ENCODE peak calls at places on chromosome 7, in eight cellular contexts. J is HS-27A; B is SW 1271; Y is activated T-helper 1 cell treated with anti-CD3 and anti-CD28 coated beads, Interleukin-12 subunit alpha, Interleukin-12 subunit beta, Interleukin-2, Interleukin-4 antibody, amounts not matched to agents 30 ng/mL and 10 ng/mL and 1 ng/mL, durations not matched to agents 14 hours and 24 hours and 36 hours; W is stimulated activated CD4-positive, alpha-beta T cell treated with anti-CD3 and anti-CD28 coated beads, Interleukin-1b, Interleukin-23, amount 100 ng/mL, for 24 hours; R is esophagus squamous epithelium; M is T follicular helper cell; L is iris pigment epithelial cell. O is an unnamed sample.
A peak's percentile ranks its signal among the peaks of the same experiment; 100 is the strongest.

GRCh38 chr7:95867309-95867708 is 95.0 kb downstream of the DYNC1I1 start:
- DNase-seq in L (no peak), W (no peak), M (no peak), R (no peak), J (no peak), Y (no peak), B (no peak), O (peak; percentile 56)

GRCh38 chr7:78260826-78261225 is 462.3 kb downstream of the PHTF2 start:
- DNase-seq in W (no peak), B (no peak), Y (no peak), M (no peak), J (no peak), L (no peak), R (no peak), O (no peak)

GRCh38 chr7:105003275-105003674 is 10.7 kb upstream of the KMT2E start:
- DNase-seq in J (no peak), Y (no peak), L (peak; percentile 83), W (no peak), R (no peak), B (no peak), M (no peak), O (no peak)

GRCh38 chr7:31373337-31374289 is 33.1 kb upstream of the NEUROD6 start:
- DNase-seq in R (no peak), Y (no peak), W (no peak), M (no peak), L (peak; percentile 16), J (no peak), B (peak; percentile 5), O (peak; percentile 92)

GRCh38 chr7:17661982-17662585 is 278.2 kb downstream of the SNX13 start:
- DNase-seq in J (no peak), M (no peak), B (no peak), Y (no peak), L (peak; percentile 40), W (no peak), R (no peak), O (peak; percentile 90)

GRCh38 chr7:136386876-136387275 is 409.7 kb upstream of the MTPN start:
- DNase-seq in M (no peak), B (no peak), J (no peak), W (no peak), L (no peak), Y (no peak), R (no peak), O (no peak)

GRCh38 chr7:1249731-1250130 is 17.1 kb downstream of the UNCX start:
- DNase-seq in L (no peak), W (no peak), Y (no peak), M (no peak), J (no peak), R (no peak), B (no peak), O (no peak)

GRCh38 chr7:41955475-41956243 is 252.8 kb upstream of the INHBA start:
- DNase-seq in B (no peak), L (peak; percentile 99), M (no peak), W (no peak), J (peak; percentile 64), Y (no peak), R (peak; percentile 36), O (peak; percentile 98)

GRCh38 chr7:139341776-139342244 is 673 bp downstream of the FMC1 start:
- DNase-seq in J (no peak), Y (no peak), L (no peak), B (no peak), M (no peak), R (no peak), W (no peak), O (no peak)

GRCh38 chr7:14717711-14718304 is 184.7 kb downstream of the DGKB start:
- DNase-seq in J (peak; percentile 9), Y (no peak), R (no peak), W (no peak), B (no peak), M (no peak), L (peak; percentile 10), O (peak; percentile 14)

GRCh38 chr7:24821045-24821853 is 64.0 kb upstream of the GSDME start:
- DNase-seq in L (peak; percentile 97), B (peak; percentile 88), J (peak; percentile 81), M (peak; percentile 75), R (peak; percentile 22), W (peak; percentile 38), Y (peak; percentile 80), O (peak; percentile 30)

GRCh38 chr7:151570366-151570915 is 50.7 kb upstream of the RHEB start:
- DNase-seq in Y (no peak), L (no peak), J (no peak), M (no peak), W (no peak), B (no peak), R (no peak), O (no peak)

GRCh38 chr7:20329389-20330175 is 1.1 kb upstream of the ITGB8 start:
- DNase-seq in M (no peak), J (peak; percentile 47), W (no peak), L (peak; percentile 65), R (no peak), B (peak; percentile 39), Y (no peak), O (peak; percentile 95)

GRCh38 chr7:89988070-89988469 is 166.2 kb upstream of the STEAP1 start:
- DNase-seq in L (no peak), R (no peak), Y (no peak), J (no peak), B (no peak), M (no peak), W (no peak), O (no peak)

GRCh38 chr7:100423315-100423714 is 5.2 kb downstream of the ZCWPW1 start:
- DNase-seq in W (no peak), J (no peak), L (no peak), R (no peak), B (no peak), Y (no peak), M (no peak), O (no peak)

GRCh38 chr7:158024351-158024715 is 563.3 kb downstream of the PTPRN2 start:
- DNase-seq in L (no peak), M (no peak), Y (no peak), B (no peak), R (no peak), J (no peak), W (no peak), O (no peak)

GRCh38 chr7:16450366-16450765 is 15.2 kb downstream of the SOSTDC1 start:
- DNase-seq in J (no peak), Y (no peak), M (no peak), B (no peak), L (no peak), W (no peak), R (no peak), O (no peak)